ENCODE peak calls at places on chromosome 21, in seven cellular contexts. One of them, this sample, is unnamed.

GRCh38 chr21:15204140-15204774 is 139.5 kb upstream of the NRIP1 start:
- ATAC-seq in HCT116: no peak
- ATAC-seq in Panc1: no peak
- ATAC-seq in K562: no peak
- ATAC-seq in upper lobe of left lung: no peak
- ATAC-seq in GM12878: no peak
- ATAC-seq in HepG2: no peak
- ATAC-seq in this sample: no peak

GRCh38 chr21:46078322-46078981 is 19.5 kb upstream of the COL6A2 start:
- ATAC-seq in HCT116: peak; percentile 11
- ATAC-seq in Panc1: no peak
- ATAC-seq in K562: peak; percentile 18
- ATAC-seq in upper lobe of left lung: no peak
- ATAC-seq in GM12878: no peak
- ATAC-seq in HepG2: no peak
- ATAC-seq in this sample: peak; percentile 28

GRCh38 chr21:15549671-15550070 is 180.1 kb upstream of the USP25 start:
- ATAC-seq in HCT116: no peak
- ATAC-seq in Panc1: no peak
- ATAC-seq in K562: no peak
- ATAC-seq in upper lobe of left lung: no peak
- ATAC-seq in GM12878: no peak
- ATAC-seq in HepG2: no peak
- ATAC-seq in this sample: no peak

GRCh38 chr21:10616535-10616934 is 95.2 kb downstream of the TPTE start:
- ATAC-seq in HCT116: no peak
- ATAC-seq in Panc1: no peak
- ATAC-seq in K562: no peak
- ATAC-seq in upper lobe of left lung: no peak
- ATAC-seq in GM12878: no peak
- ATAC-seq in HepG2: no peak
- ATAC-seq in this sample: no peak

GRCh38 chr21:46509760-46510159 is 51.1 kb downstream of the DIP2A start:
- ATAC-seq in HCT116: peak; percentile 82
- ATAC-seq in Panc1: no peak
- ATAC-seq in K562: no peak
- ATAC-seq in upper lobe of left lung: peak; percentile 89
- ATAC-seq in GM12878: no peak
- ATAC-seq in HepG2: peak; percentile 100
- ATAC-seq in this sample: no peak

GRCh38 chr21:45768741-45769049 is 125.2 kb downstream of the PCBP3 start:
- ATAC-seq in HCT116: peak; percentile 82
- ATAC-seq in Panc1: peak; percentile 76
- ATAC-seq in K562: no peak
- ATAC-seq in upper lobe of left lung: no peak
- ATAC-seq in GM12878: peak; percentile 63
- ATAC-seq in HepG2: peak; percentile 85
- ATAC-seq in this sample: no peak

GRCh38 chr21:31354122-31354521 is 10.1 kb upstream of the TIAM1 start:
- ATAC-seq in HCT116: peak; percentile 26
- ATAC-seq in Panc1: peak; percentile 32
- ATAC-seq in K562: no peak
- ATAC-seq in upper lobe of left lung: no peak
- ATAC-seq in GM12878: no peak
- ATAC-seq in HepG2: no peak
- ATAC-seq in this sample: no peak

GRCh38 chr21:25457411-25457810 is 149.9 kb downstream of the MRPL39 start:
- ATAC-seq in HCT116: no peak
- ATAC-seq in Panc1: no peak
- ATAC-seq in K562: no peak
- ATAC-seq in upper lobe of left lung: no peak
- ATAC-seq in GM12878: peak; percentile 60
- ATAC-seq in HepG2: no peak
- ATAC-seq in this sample: no peak

GRCh38 chr21:41208946-41209345 is 41.0 kb downstream of the BACE2 start:
- ATAC-seq in HCT116: no peak
- ATAC-seq in Panc1: no peak
- ATAC-seq in K562: peak; percentile 38
- ATAC-seq in upper lobe of left lung: no peak
- ATAC-seq in GM12878: no peak
- ATAC-seq in HepG2: peak; percentile 44
- ATAC-seq in this sample: no peak

GRCh38 chr21:17139696-17140095 is 373.1 kb upstream of the CXADR start:
- ATAC-seq in HCT116: no peak
- ATAC-seq in Panc1: no peak
- ATAC-seq in K562: no peak
- ATAC-seq in upper lobe of left lung: no peak
- ATAC-seq in GM12878: no peak
- ATAC-seq in HepG2: no peak
- ATAC-seq in this sample: peak; percentile 36

GRCh38 chr21:17472167-17472566 is 40.7 kb upstream of the CXADR start:
- ATAC-seq in HCT116: no peak
- ATAC-seq in Panc1: no peak
- ATAC-seq in K562: no peak
- ATAC-seq in upper lobe of left lung: no peak
- ATAC-seq in GM12878: no peak
- ATAC-seq in HepG2: no peak
- ATAC-seq in this sample: no peak

GRCh38 chr21:46650476-46651098 is 15.1 kb downstream of the PRMT2 start:
- ATAC-seq in HCT116: no peak
- ATAC-seq in Panc1: no peak
- ATAC-seq in K562: no peak
- ATAC-seq in upper lobe of left lung: no peak
- ATAC-seq in GM12878: no peak
- ATAC-seq in HepG2: no peak
- ATAC-seq in this sample: no peak

GRCh38 chr21:37338671-37339526 is 27.7 kb upstream of the DYRK1A start:
- ATAC-seq in HCT116: peak; percentile 96
- ATAC-seq in Panc1: peak; percentile 99
- ATAC-seq in K562: peak; percentile 91
- ATAC-seq in upper lobe of left lung: peak; percentile 91
- ATAC-seq in GM12878: no peak
- ATAC-seq in HepG2: peak; percentile 90
- ATAC-seq in this sample: peak; percentile 97

GRCh38 chr21:35399002-35399401 is 349.9 kb upstream of the RUNX1 start:
- ATAC-seq in HCT116: no peak
- ATAC-seq in Panc1: no peak
- ATAC-seq in K562: peak; percentile 11
- ATAC-seq in upper lobe of left lung: no peak
- ATAC-seq in GM12878: no peak
- ATAC-seq in HepG2: no peak
- ATAC-seq in this sample: no peak

GRCh38 chr21:36040389-36040788 is 19.9 kb downstream of the SETD4 start:
- ATAC-seq in HCT116: no peak
- ATAC-seq in Panc1: no peak
- ATAC-seq in K562: no peak
- ATAC-seq in upper lobe of left lung: no peak
- ATAC-seq in GM12878: no peak
- ATAC-seq in HepG2: no peak
- ATAC-seq in this sample: no peak

GRCh38 chr21:26679299-26679698 is 106.2 kb upstream of the CYYR1 start:
- ATAC-seq in HCT116: no peak
- ATAC-seq in Panc1: no peak
- ATAC-seq in K562: no peak
- ATAC-seq in upper lobe of left lung: no peak
- ATAC-seq in GM12878: no peak
- ATAC-seq in HepG2: no peak
- ATAC-seq in this sample: no peak

GRCh38 chr21:32735524-32735923 is 7.7 kb upstream of the SYNJ1 start:
- ATAC-seq in HCT116: no peak
- ATAC-seq in Panc1: no peak
- ATAC-seq in K562: no peak
- ATAC-seq in upper lobe of left lung: no peak
- ATAC-seq in GM12878: no peak
- ATAC-seq in HepG2: no peak
- ATAC-seq in this sample: no peak

GRCh38 chr21:38082936-38083335 is 166.7 kb upstream of the KCNJ6 start:
- ATAC-seq in HCT116: no peak
- ATAC-seq in Panc1: no peak
- ATAC-seq in K562: no peak
- ATAC-seq in upper lobe of left lung: no peak
- ATAC-seq in GM12878: no peak
- ATAC-seq in HepG2: no peak
- ATAC-seq in this sample: no peak

GRCh38 chr21:29265690-29266479 is 32.8 kb upstream of the BACH1 start:
- ATAC-seq in HCT116: no peak
- ATAC-seq in Panc1: no peak
- ATAC-seq in K562: no peak
- ATAC-seq in upper lobe of left lung: no peak
- ATAC-seq in GM12878: peak; percentile 85
- ATAC-seq in HepG2: no peak
- ATAC-seq in this sample: no peak

GRCh38 chr21:25338415-25338814 is 268.9 kb downstream of the MRPL39 start:
- ATAC-seq in HCT116: no peak
- ATAC-seq in Panc1: no peak
- ATAC-seq in K562: no peak
- ATAC-seq in upper lobe of left lung: no peak
- ATAC-seq in GM12878: no peak
- ATAC-seq in HepG2: no peak
- ATAC-seq in this sample: no peak

GRCh38 chr21:37071561-37072238 is 1.2 kb downstream of the PIGP start:
- ATAC-seq in HCT116: no peak
- ATAC-seq in Panc1: no peak
- ATAC-seq in K562: peak; percentile 1
- ATAC-seq in upper lobe of left lung: peak; percentile 68
- ATAC-seq in GM12878: no peak
- ATAC-seq in HepG2: peak; percentile 4
- ATAC-seq in this sample: peak; percentile 57

GRCh38 chr21:26709090-26709489 is 136.0 kb upstream of the CYYR1 start:
- ATAC-seq in HCT116: no peak
- ATAC-seq in Panc1: no peak
- ATAC-seq in K562: no peak
- ATAC-seq in upper lobe of left lung: no peak
- ATAC-seq in GM12878: no peak
- ATAC-seq in HepG2: no peak
- ATAC-seq in this sample: no peak

GRCh38 chr21:26154776-26155175 is 15.8 kb downstream of the APP start:
- ATAC-seq in HCT116: no peak
- ATAC-seq in Panc1: no peak
- ATAC-seq in K562: no peak
- ATAC-seq in upper lobe of left lung: no peak
- ATAC-seq in GM12878: no peak
- ATAC-seq in HepG2: no peak
- ATAC-seq in this sample: no peak

GRCh38 chr21:28111151-28111619 is 881.5 kb downstream of the LTN1 start:
- ATAC-seq in HCT116: no peak
- ATAC-seq in Panc1: no peak
- ATAC-seq in K562: no peak
- ATAC-seq in upper lobe of left lung: peak; percentile 55
- ATAC-seq in GM12878: no peak
- ATAC-seq in HepG2: no peak
- ATAC-seq in this sample: peak; percentile 91
- TF ChIP-seq POLR2AphosphoS5 in HCT116: no peak
- TF ChIP-seq POLR2AphosphoS5 in Panc1: no peak
- TF ChIP-seq POLR2AphosphoS5 in K562: no peak
- TF ChIP-seq POLR2AphosphoS5 in upper lobe of left lung: peak; percentile 37
- TF ChIP-seq POLR2AphosphoS5 in GM12878: no peak
- TF ChIP-seq POLR2AphosphoS5 in HepG2: no peak
- TF ChIP-seq POLR2AphosphoS5 in this sample: peak; percentile 91

GRCh38 chr21:18902641-18903040 is 499.1 kb upstream of the TMPRSS15 start:
- ATAC-seq in HCT116: no peak
- ATAC-seq in Panc1: no peak
- ATAC-seq in K562: no peak
- ATAC-seq in upper lobe of left lung: no peak
- ATAC-seq in GM12878: no peak
- ATAC-seq in HepG2: no peak
- ATAC-seq in this sample: no peak
- H3K4me3 ChIP-seq in HCT116: no peak overlapping the region
- H3K4me3 ChIP-seq in Panc1: no peak overlapping the region
- H3K4me3 ChIP-seq in K562: no peak overlapping the region
- H3K4me3 ChIP-seq in upper lobe of left lung: no peak overlapping the region
- H3K4me3 ChIP-seq in GM12878: no peak overlapping the region
- H3K4me3 ChIP-seq in HepG2: no peak overlapping the region
- H3K4me3 ChIP-seq in this sample: no peak overlapping the region

GRCh38 chr21:34166468-34166867 is 93.1 kb downstream of the MRPS6 start:
- ATAC-seq in HCT116: no peak
- ATAC-seq in Panc1: no peak
- ATAC-seq in K562: no peak
- ATAC-seq in upper lobe of left lung: no peak
- ATAC-seq in GM12878: no peak
- ATAC-seq in HepG2: no peak
- ATAC-seq in this sample: no peak
- H3K9me3 ChIP-seq in HCT116: peaks cover 34% of the 10 kb centered on the region
- H3K9me3 ChIP-seq in Panc1: peaks cover 18% of the 10 kb centered on the region
- H3K9me3 ChIP-seq in K562: peaks cover 17% of the 10 kb centered on the region
- H3K9me3 ChIP-seq in upper lobe of left lung: peaks cover 57% of the 10 kb centered on the region
- H3K9me3 ChIP-seq in GM12878: peaks cover 8% of the 10 kb centered on the region
- H3K9me3 ChIP-seq in HepG2: peaks cover 47% of the 10 kb centered on the region
- H3K9me3 ChIP-seq in this sample: peaks cover 6% of the 10 kb centered on the region

DNA sequence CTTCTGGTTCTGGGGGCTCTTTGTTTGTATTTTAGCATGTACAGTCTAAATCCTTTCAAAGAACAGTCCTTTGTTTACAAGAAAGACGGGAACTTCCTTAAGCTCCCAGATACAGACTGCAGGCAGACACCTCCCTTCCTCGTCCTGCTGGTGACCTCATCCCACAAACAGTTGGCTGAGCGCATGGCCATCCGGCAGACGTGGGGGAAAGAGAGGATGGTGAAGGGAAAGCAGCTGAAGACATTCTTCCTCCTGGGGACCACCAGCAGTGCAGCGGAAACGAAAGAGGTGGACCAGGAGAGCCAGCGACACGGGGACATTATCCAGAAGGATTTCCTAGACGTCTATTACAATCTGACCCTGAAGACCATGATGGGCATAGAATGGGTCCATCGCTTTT is 47.9 kb downstream of the B3GALT5 start:
- ATAC-seq in HCT116: no peak
- ATAC-seq in Panc1: no peak
- ATAC-seq in K562: no peak
- ATAC-seq in upper lobe of left lung: no peak
- ATAC-seq in GM12878: no peak
- ATAC-seq in HepG2: no peak
- ATAC-seq in this sample: peak; percentile 79
- TF ChIP-seq POLR2AphosphoS5 in HCT116: no peak
- TF ChIP-seq POLR2AphosphoS5 in Panc1: no peak
- TF ChIP-seq POLR2AphosphoS5 in K562: no peak
- TF ChIP-seq POLR2AphosphoS5 in upper lobe of left lung: peak; percentile 64
- TF ChIP-seq POLR2AphosphoS5 in GM12878: no peak
- TF ChIP-seq POLR2AphosphoS5 in HepG2: no peak
- TF ChIP-seq POLR2AphosphoS5 in this sample: peak; percentile 36